ENCODE peak calls at places on chromosomes 13 and 19, in eight cellular contexts. One of them, this sample, is unnamed.

GRCh38 chr13:68173111-68173510 is 943.0 kb upstream of the PCDH9 start:
- DNase-seq in DND-41: no peak
- DNase-seq in CD8-positive, alpha-beta T cell: no peak
- DNase-seq in spleen: no peak
- DNase-seq in epithelial cell of proximal tubule: no peak
- DNase-seq in lower lobe of right lung: no peak
- DNase-seq in RWPE1: no peak
- DNase-seq in astrocyte of the cerebellum: peak; percentile 71
- DNase-seq in this sample: no peak

GRCh38 chr13:70817571-70817970 is 709.3 kb upstream of the KLHL1 start:
- DNase-seq in DND-41: no peak
- DNase-seq in CD8-positive, alpha-beta T cell: no peak
- DNase-seq in spleen: no peak
- DNase-seq in epithelial cell of proximal tubule: no peak
- DNase-seq in lower lobe of right lung: no peak
- DNase-seq in RWPE1: no peak
- DNase-seq in astrocyte of the cerebellum: peak; percentile 2
- DNase-seq in this sample: no peak

GRCh38 chr13:78372581-78372980 is 230.8 kb downstream of the POU4F1 start:
- DNase-seq in DND-41: no peak
- DNase-seq in CD8-positive, alpha-beta T cell: no peak
- DNase-seq in spleen: no peak
- DNase-seq in epithelial cell of proximal tubule: no peak
- DNase-seq in lower lobe of right lung: no peak
- DNase-seq in RWPE1: no peak
- DNase-seq in astrocyte of the cerebellum: peak; percentile 45
- DNase-seq in this sample: no peak

GRCh38 chr19:13091400-13092161 is 11.1 kb downstream of the LYL1 start:
- DNase-seq in DND-41: no peak
- DNase-seq in CD8-positive, alpha-beta T cell: no peak
- DNase-seq in spleen: no peak
- DNase-seq in epithelial cell of proximal tubule: no peak
- DNase-seq in lower lobe of right lung: no peak
- DNase-seq in RWPE1: no peak
- DNase-seq in astrocyte of the cerebellum: peak; percentile 82
- DNase-seq in this sample: no peak

GRCh38 chr13:31431722-31432137 is 232.0 kb downstream of the B3GLCT start:
- DNase-seq in DND-41: peak; percentile 54
- DNase-seq in CD8-positive, alpha-beta T cell: no peak
- DNase-seq in spleen: no peak
- DNase-seq in epithelial cell of proximal tubule: no peak
- DNase-seq in lower lobe of right lung: peak; percentile 46
- DNase-seq in RWPE1: peak; percentile 59
- DNase-seq in astrocyte of the cerebellum: peak; percentile 15
- DNase-seq in this sample: no peak

GRCh38 chr13:24385902-24386301 is 76.5 kb downstream of the C1QTNF9 start:
- DNase-seq in DND-41: no peak
- DNase-seq in CD8-positive, alpha-beta T cell: no peak
- DNase-seq in spleen: no peak
- DNase-seq in epithelial cell of proximal tubule: no peak
- DNase-seq in lower lobe of right lung: no peak
- DNase-seq in RWPE1: no peak
- DNase-seq in astrocyte of the cerebellum: no peak
- DNase-seq in this sample: no peak

GRCh38 chr19:19040417-19040816 is 7.0 kb downstream of the ARMC6 start:
- DNase-seq in DND-41: no peak
- DNase-seq in CD8-positive, alpha-beta T cell: no peak
- DNase-seq in spleen: no peak
- DNase-seq in epithelial cell of proximal tubule: no peak
- DNase-seq in lower lobe of right lung: peak; percentile 68
- DNase-seq in RWPE1: no peak
- DNase-seq in astrocyte of the cerebellum: peak; percentile 59
- DNase-seq in this sample: peak; percentile 80

GRCh38 chr19:6233827-6234511 is 45.8 kb downstream of the MLLT1 start:
- DNase-seq in DND-41: no peak
- DNase-seq in CD8-positive, alpha-beta T cell: no peak
- DNase-seq in spleen: peak; percentile 89
- DNase-seq in epithelial cell of proximal tubule: no peak
- DNase-seq in lower lobe of right lung: peak; percentile 88
- DNase-seq in RWPE1: no peak
- DNase-seq in astrocyte of the cerebellum: no peak
- DNase-seq in this sample: no peak

GRCh38 chr13:83221813-83222241 is 660.4 kb downstream of the SLITRK1 start:
- DNase-seq in DND-41: no peak
- DNase-seq in CD8-positive, alpha-beta T cell: no peak
- DNase-seq in spleen: no peak
- DNase-seq in epithelial cell of proximal tubule: no peak
- DNase-seq in lower lobe of right lung: no peak
- DNase-seq in RWPE1: peak; percentile 36
- DNase-seq in astrocyte of the cerebellum: peak; percentile 72
- DNase-seq in this sample: peak; percentile 18

GRCh38 chr13:92187378-92187989 is 789.1 kb downstream of the GPC5 start:
- DNase-seq in DND-41: peak; percentile 22
- DNase-seq in CD8-positive, alpha-beta T cell: no peak
- DNase-seq in spleen: no peak
- DNase-seq in epithelial cell of proximal tubule: no peak
- DNase-seq in lower lobe of right lung: no peak
- DNase-seq in RWPE1: peak; percentile 4
- DNase-seq in astrocyte of the cerebellum: peak; percentile 23
- DNase-seq in this sample: no peak

GRCh38 chr19:35297922-35298321 is 6.0 kb downstream of the MAG start:
- DNase-seq in DND-41: no peak
- DNase-seq in CD8-positive, alpha-beta T cell: no peak
- DNase-seq in spleen: no peak
- DNase-seq in epithelial cell of proximal tubule: no peak
- DNase-seq in lower lobe of right lung: no peak
- DNase-seq in RWPE1: no peak
- DNase-seq in astrocyte of the cerebellum: no peak
- DNase-seq in this sample: no peak

GRCh38 chr13:46885018-46885417 is 11.8 kb downstream of the HTR2A start:
- DNase-seq in DND-41: no peak
- DNase-seq in CD8-positive, alpha-beta T cell: no peak
- DNase-seq in spleen: no peak
- DNase-seq in epithelial cell of proximal tubule: no peak
- DNase-seq in lower lobe of right lung: no peak
- DNase-seq in RWPE1: no peak
- DNase-seq in astrocyte of the cerebellum: no peak
- DNase-seq in this sample: no peak

GRCh38 chr19:8259142-8259921 is 48.8 kb downstream of the CD320 start:
- DNase-seq in DND-41: no peak
- DNase-seq in CD8-positive, alpha-beta T cell: no peak
- DNase-seq in spleen: peak; percentile 57
- DNase-seq in epithelial cell of proximal tubule: no peak
- DNase-seq in lower lobe of right lung: no peak
- DNase-seq in RWPE1: no peak
- DNase-seq in astrocyte of the cerebellum: no peak
- DNase-seq in this sample: no peak

GRCh38 chr13:21749410-21749809 is 78.5 kb downstream of the FGF9 start:
- DNase-seq in DND-41: no peak
- DNase-seq in CD8-positive, alpha-beta T cell: no peak
- DNase-seq in spleen: no peak
- DNase-seq in epithelial cell of proximal tubule: peak; percentile 40
- DNase-seq in lower lobe of right lung: no peak
- DNase-seq in RWPE1: no peak
- DNase-seq in astrocyte of the cerebellum: peak; percentile 3
- DNase-seq in this sample: peak; percentile 71

GRCh38 chr19:42281175-42282035 is 12.4 kb downstream of the CIC start:
- DNase-seq in DND-41: peak; percentile 32
- DNase-seq in CD8-positive, alpha-beta T cell: no peak
- DNase-seq in spleen: peak; percentile 88
- DNase-seq in epithelial cell of proximal tubule: no peak
- DNase-seq in lower lobe of right lung: no peak
- DNase-seq in RWPE1: peak; percentile 56
- DNase-seq in astrocyte of the cerebellum: no peak
- DNase-seq in this sample: no peak

GRCh38 chr13:105312906-105313305 is 1222.6 kb downstream of the EFNB2 start:
- DNase-seq in DND-41: no peak
- DNase-seq in CD8-positive, alpha-beta T cell: no peak
- DNase-seq in spleen: no peak
- DNase-seq in epithelial cell of proximal tubule: no peak
- DNase-seq in lower lobe of right lung: no peak
- DNase-seq in RWPE1: no peak
- DNase-seq in astrocyte of the cerebellum: no peak
- DNase-seq in this sample: no peak

GRCh38 chr13:23348270-23349126 is 85.0 kb downstream of the SACS start:
- DNase-seq in DND-41: no peak
- DNase-seq in CD8-positive, alpha-beta T cell: no peak
- DNase-seq in spleen: no peak
- DNase-seq in epithelial cell of proximal tubule: no peak
- DNase-seq in lower lobe of right lung: no peak
- DNase-seq in RWPE1: no peak
- DNase-seq in astrocyte of the cerebellum: no peak
- DNase-seq in this sample: no peak

GRCh38 chr13:38944219-38944618 is 46.4 kb downstream of the STOML3 start:
- DNase-seq in DND-41: no peak
- DNase-seq in CD8-positive, alpha-beta T cell: no peak
- DNase-seq in spleen: no peak
- DNase-seq in epithelial cell of proximal tubule: no peak
- DNase-seq in lower lobe of right lung: no peak
- DNase-seq in RWPE1: no peak
- DNase-seq in astrocyte of the cerebellum: no peak
- DNase-seq in this sample: no peak

GRCh38 chr19:15280048-15280725 is 47.9 kb upstream of the EPHX3 start:
- DNase-seq in DND-41: no peak
- DNase-seq in CD8-positive, alpha-beta T cell: no peak
- DNase-seq in spleen: no peak
- DNase-seq in epithelial cell of proximal tubule: no peak
- DNase-seq in lower lobe of right lung: no peak
- DNase-seq in RWPE1: no peak
- DNase-seq in astrocyte of the cerebellum: no peak
- DNase-seq in this sample: no peak

GRCh38 chr13:98664924-98665637 is 87.4 kb downstream of the SLC15A1 start:
- DNase-seq in DND-41: no peak
- DNase-seq in CD8-positive, alpha-beta T cell: no peak
- DNase-seq in spleen: no peak
- DNase-seq in epithelial cell of proximal tubule: no peak
- DNase-seq in lower lobe of right lung: no peak
- DNase-seq in RWPE1: no peak
- DNase-seq in astrocyte of the cerebellum: peak; percentile 49
- DNase-seq in this sample: no peak

GRCh38 chr13:40355126-40355719 is 311.2 kb downstream of the FOXO1 start:
- DNase-seq in DND-41: no peak
- DNase-seq in CD8-positive, alpha-beta T cell: no peak
- DNase-seq in spleen: no peak
- DNase-seq in epithelial cell of proximal tubule: no peak
- DNase-seq in lower lobe of right lung: no peak
- DNase-seq in RWPE1: no peak
- DNase-seq in astrocyte of the cerebellum: no peak
- DNase-seq in this sample: no peak

GRCh38 chr19:29201849-29202248 is 11.1 kb downstream of the UQCRFS1 start:
- DNase-seq in DND-41: no peak
- DNase-seq in CD8-positive, alpha-beta T cell: no peak
- DNase-seq in spleen: no peak
- DNase-seq in epithelial cell of proximal tubule: no peak
- DNase-seq in lower lobe of right lung: no peak
- DNase-seq in RWPE1: no peak
- DNase-seq in astrocyte of the cerebellum: no peak
- DNase-seq in this sample: no peak

GRCh38 chr19:47122359-47123335 is 8.0 kb upstream of the SAE1 start:
- DNase-seq in DND-41: no peak
- DNase-seq in CD8-positive, alpha-beta T cell: no peak
- DNase-seq in spleen: no peak
- DNase-seq in epithelial cell of proximal tubule: no peak
- DNase-seq in lower lobe of right lung: no peak
- DNase-seq in RWPE1: peak; percentile 50
- DNase-seq in astrocyte of the cerebellum: no peak
- DNase-seq in this sample: no peak

GRCh38 chr19:56333506-56333905 is 18.9 kb upstream of the ZSCAN5A start:
- DNase-seq in DND-41: peak; percentile 51
- DNase-seq in CD8-positive, alpha-beta T cell: no peak
- DNase-seq in spleen: no peak
- DNase-seq in epithelial cell of proximal tubule: peak; percentile 18
- DNase-seq in lower lobe of right lung: no peak
- DNase-seq in RWPE1: peak; percentile 38
- DNase-seq in astrocyte of the cerebellum: peak; percentile 31
- DNase-seq in this sample: peak; percentile 18

GRCh38 chr13:102670130-102670529 is 24.7 kb downstream of the METTL21C start:
- DNase-seq in DND-41: no peak
- DNase-seq in CD8-positive, alpha-beta T cell: no peak
- DNase-seq in spleen: no peak
- DNase-seq in epithelial cell of proximal tubule: no peak
- DNase-seq in lower lobe of right lung: no peak
- DNase-seq in RWPE1: no peak
- DNase-seq in astrocyte of the cerebellum: no peak
- DNase-seq in this sample: no peak

GRCh38 chr19:38736036-38736412 is 8.2 kb downstream of the CAPN12 start:
- DNase-seq in DND-41: no peak
- DNase-seq in CD8-positive, alpha-beta T cell: peak; percentile 32
- DNase-seq in spleen: peak; percentile 95
- DNase-seq in epithelial cell of proximal tubule: no peak
- DNase-seq in lower lobe of right lung: peak; percentile 80
- DNase-seq in RWPE1: no peak
- DNase-seq in astrocyte of the cerebellum: no peak
- DNase-seq in this sample: no peak

GRCh38 chr19:8306235-8307054 is 1.7 kb downstream of the CD320 start:
- DNase-seq in DND-41: peak; percentile 6
- DNase-seq in CD8-positive, alpha-beta T cell: no peak
- DNase-seq in spleen: peak; percentile 77
- DNase-seq in epithelial cell of proximal tubule: no peak
- DNase-seq in lower lobe of right lung: peak; percentile 42
- DNase-seq in RWPE1: no peak
- DNase-seq in astrocyte of the cerebellum: no peak
- DNase-seq in this sample: no peak

GRCh38 chr19:1064661-1065605 is 2.0 kb upstream of the ARHGAP45 start:
- DNase-seq in DND-41: peak; percentile 62
- DNase-seq in CD8-positive, alpha-beta T cell: peak; percentile 46
- DNase-seq in spleen: peak; percentile 94
- DNase-seq in epithelial cell of proximal tubule: no peak
- DNase-seq in lower lobe of right lung: peak; percentile 89
- DNase-seq in RWPE1: peak; percentile 60
- DNase-seq in astrocyte of the cerebellum: peak; percentile 16
- DNase-seq in this sample: no peak
- TF ChIP-seq CTCF in DND-41: peak; percentile 72
- TF ChIP-seq CTCF in CD8-positive, alpha-beta T cell: peak; percentile 81
- TF ChIP-seq CTCF in spleen: peak; percentile 95
- TF ChIP-seq CTCF in epithelial cell of proximal tubule: peak; percentile 56
- TF ChIP-seq CTCF in lower lobe of right lung: peak; percentile 96
- TF ChIP-seq CTCF in RWPE1: peak; percentile 89
- TF ChIP-seq CTCF in astrocyte of the cerebellum: peak; percentile 72
- TF ChIP-seq CTCF in this sample: peak; percentile 68

GRCh38 chr19:32318884-32319520 is 26.4 kb upstream of the ZNF507 start:
- DNase-seq in DND-41: no peak
- DNase-seq in CD8-positive, alpha-beta T cell: no peak
- DNase-seq in spleen: no peak
- DNase-seq in epithelial cell of proximal tubule: no peak
- DNase-seq in lower lobe of right lung: no peak
- DNase-seq in RWPE1: peak; percentile 21
- DNase-seq in astrocyte of the cerebellum: no peak
- DNase-seq in this sample: no peak
- TF ChIP-seq CTCF in DND-41: peak; percentile 61
- TF ChIP-seq CTCF in CD8-positive, alpha-beta T cell: no peak
- TF ChIP-seq CTCF in spleen: no peak
- TF ChIP-seq CTCF in epithelial cell of proximal tubule: peak; percentile 21
- TF ChIP-seq CTCF in lower lobe of right lung: peak; percentile 26
- TF ChIP-seq CTCF in RWPE1: no peak
- TF ChIP-seq CTCF in astrocyte of the cerebellum: no peak
- TF ChIP-seq CTCF in this sample: no peak

GRCh38 chr19:7242601-7243258 is 51.5 kb downstream of the INSR start:
- DNase-seq in DND-41: no peak
- DNase-seq in CD8-positive, alpha-beta T cell: no peak
- DNase-seq in spleen: no peak
- DNase-seq in epithelial cell of proximal tubule: no peak
- DNase-seq in lower lobe of right lung: no peak
- DNase-seq in RWPE1: no peak
- DNase-seq in astrocyte of the cerebellum: no peak
- DNase-seq in this sample: no peak
- TF ChIP-seq CTCF in DND-41: no peak
- TF ChIP-seq CTCF in CD8-positive, alpha-beta T cell: no peak
- TF ChIP-seq CTCF in spleen: no peak
- TF ChIP-seq CTCF in epithelial cell of proximal tubule: no peak
- TF ChIP-seq CTCF in lower lobe of right lung: no peak
- TF ChIP-seq CTCF in RWPE1: no peak
- TF ChIP-seq CTCF in astrocyte of the cerebellum: no peak
- TF ChIP-seq CTCF in this sample: no peak

GRCh38 chr19:2543463-2544442 is 67.8 kb downstream of the GADD45B start:
- DNase-seq in DND-41: peak; percentile 65
- DNase-seq in CD8-positive, alpha-beta T cell: peak; percentile 30
- DNase-seq in spleen: peak; percentile 92
- DNase-seq in epithelial cell of proximal tubule: peak; percentile 83
- DNase-seq in lower lobe of right lung: peak; percentile 91
- DNase-seq in RWPE1: peak; percentile 89
- DNase-seq in astrocyte of the cerebellum: peak; percentile 96
- DNase-seq in this sample: peak; percentile 93
- TF ChIP-seq CTCF in DND-41: no peak
- TF ChIP-seq CTCF in CD8-positive, alpha-beta T cell: no peak
- TF ChIP-seq CTCF in spleen: no peak
- TF ChIP-seq CTCF in epithelial cell of proximal tubule: peak; percentile 43
- TF ChIP-seq CTCF in lower lobe of right lung: peak; percentile 39
- TF ChIP-seq CTCF in RWPE1: peak; percentile 53
- TF ChIP-seq CTCF in astrocyte of the cerebellum: peak; percentile 30
- TF ChIP-seq CTCF in this sample: peak; percentile 38

This sample was measured in AG04450.